ENCODE peak calls at places on chromosomes 16 and 17, in seven cellular contexts. P, Y, H, G, F, I and T are unnamed samples.

GRCh38 chr17:67629963-67630320 is 87.8 kb upstream of the NOL11 start:
- DNase-seq in I (peak), F (no peak), G (no peak), H (peak), Y (no peak), P (no peak), T (no peak)

GRCh38 chr16:80788016-80788415 is 16.4 kb downstream of the CDYL2 start:
- DNase-seq in Y (no peak), H (no peak), I (peak), G (no peak), P (no peak), F (no peak), T (no peak)

GRCh38 chr17:21041753-21042433 is 918 bp downstream of the USP22 start:
- DNase-seq in F (peak), P (peak), H (peak), G (peak), I (no peak), Y (peak), T (peak)

GRCh38 chr16:78407191-78407590 is 307.7 kb downstream of the WWOX start:
- DNase-seq in I (no peak), G (no peak), F (no peak), P (no peak), Y (no peak), H (no peak), T (no peak)

GRCh38 chr17:38416840-38417209 is 11.4 kb upstream of the ARHGAP23 start:
- DNase-seq in Y (no peak), F (no peak), H (no peak), G (no peak), I (no peak), P (no peak), T (no peak)

GRCh38 chr17:80010283-80010858 is 25.3 kb downstream of the TBC1D16 start:
- DNase-seq in P (no peak), G (no peak), I (no peak), H (no peak), F (no peak), Y (no peak), T (no peak)

GRCh38 chr17:61209099-61209439 is 190.6 kb upstream of the TBX2 start:
- DNase-seq in F (no peak), I (no peak), P (no peak), H (no peak), G (no peak), Y (no peak), T (no peak)

GRCh38 chr16:3665508-3665907 is 11.0 kb downstream of the DNASE1 start:
- DNase-seq in Y (no peak), G (no peak), I (no peak), F (no peak), H (no peak), P (no peak), T (no peak)

GRCh38 chr16:28596840-28597691 is at the start of gene SULT1A2:
- DNase-seq in G (no peak), H (peak), I (no peak), P (no peak), F (peak), Y (peak), T (no peak)

GRCh38 chr17:74729368-74729767 is 7.7 kb upstream of the RAB37 start:
- DNase-seq in P (no peak), G (no peak), Y (no peak), I (no peak), F (no peak), H (no peak), T (no peak)

DNA sequence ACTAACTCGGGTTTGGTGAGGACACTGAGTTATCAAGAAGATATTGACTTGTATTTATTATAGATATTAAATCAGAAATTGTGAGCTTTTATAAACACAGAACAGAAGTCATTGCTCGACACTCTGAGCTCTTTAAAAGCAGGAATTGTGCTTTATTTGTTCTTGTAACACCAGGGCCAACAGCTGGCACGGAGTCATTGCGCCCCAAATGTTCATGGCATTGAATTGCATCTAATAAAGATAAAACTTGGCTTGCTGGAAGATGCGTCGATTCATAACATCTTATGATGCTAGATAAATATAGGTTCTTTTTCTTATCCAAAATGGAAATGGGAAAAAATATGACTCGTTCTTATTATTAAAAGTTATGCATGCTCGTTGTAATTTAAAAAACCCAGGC is 11.8 kb upstream of the MLYCD start:
- DNase-seq in I (no peak), G (peak), H (peak), P (no peak), Y (no peak), F (no peak), T (no peak)
- TF ChIP-seq CTCF in I (peak), G (peak), H (peak), P (no peak), Y (peak), F (no peak), T (peak)

DNA sequence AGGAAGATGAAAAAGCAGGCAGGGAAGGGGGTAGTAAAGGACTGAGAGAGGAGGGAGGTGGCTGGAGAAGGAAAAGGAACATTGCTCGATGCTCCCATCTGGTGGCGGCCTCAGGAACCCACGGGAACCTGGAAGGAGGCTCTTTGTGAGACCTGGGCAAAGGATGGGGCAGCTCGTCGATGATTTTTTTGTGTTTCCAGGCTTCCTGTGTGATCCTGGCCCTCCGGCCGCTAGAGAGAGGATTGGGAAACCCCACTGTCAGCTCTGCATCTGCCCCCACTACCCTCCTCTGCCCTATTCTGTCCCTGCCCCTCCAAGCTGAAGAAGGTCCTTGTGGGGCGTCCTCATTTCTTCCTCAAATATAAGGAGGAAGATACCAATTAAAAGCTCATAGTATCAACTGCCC is 6.6 kb downstream of the WFIKKN2 start:
- DNase-seq in F (peak), P (no peak), I (no peak), G (peak), Y (peak), H (peak), T (peak)
- TF ChIP-seq CTCF in F (peak), P (peak), I (peak), G (peak), Y (peak), H (peak), T (peak)

DNA sequence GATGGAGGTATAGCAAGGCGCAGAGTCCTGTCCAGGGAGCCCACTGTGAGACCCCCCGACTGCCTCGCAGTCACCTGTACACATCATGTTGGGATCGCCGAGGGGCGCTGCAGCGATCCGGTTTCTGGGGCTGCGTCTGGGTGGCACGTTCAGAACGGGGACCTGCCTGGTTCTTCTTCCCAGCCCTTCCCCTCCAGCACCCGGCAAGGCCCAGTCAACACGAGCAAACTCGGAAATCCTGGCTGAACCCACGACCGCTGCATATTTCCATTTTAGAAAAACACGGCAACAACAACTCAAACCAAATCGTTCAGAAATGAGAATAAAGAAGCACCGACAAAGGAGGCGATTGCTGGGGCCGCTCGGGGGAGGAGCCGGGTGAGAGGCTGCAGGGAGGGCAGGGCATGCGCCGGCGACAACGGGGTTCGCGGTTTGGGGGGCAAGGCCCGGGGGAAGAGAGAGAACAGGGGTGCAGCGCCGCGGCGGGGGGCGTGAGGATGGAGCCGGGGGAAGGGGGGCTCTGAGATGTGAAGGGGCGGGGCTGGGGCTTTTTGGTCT is 597 bp downstream of the HSDL1 start:
- DNase-seq in Y (peak), P (no peak), F (peak), I (no peak), G (peak), H (peak), T (peak)
- TF ChIP-seq CTCF in Y (peak), P (no peak), F (no peak), I (peak), G (no peak), H (peak), T (peak)

DNA sequence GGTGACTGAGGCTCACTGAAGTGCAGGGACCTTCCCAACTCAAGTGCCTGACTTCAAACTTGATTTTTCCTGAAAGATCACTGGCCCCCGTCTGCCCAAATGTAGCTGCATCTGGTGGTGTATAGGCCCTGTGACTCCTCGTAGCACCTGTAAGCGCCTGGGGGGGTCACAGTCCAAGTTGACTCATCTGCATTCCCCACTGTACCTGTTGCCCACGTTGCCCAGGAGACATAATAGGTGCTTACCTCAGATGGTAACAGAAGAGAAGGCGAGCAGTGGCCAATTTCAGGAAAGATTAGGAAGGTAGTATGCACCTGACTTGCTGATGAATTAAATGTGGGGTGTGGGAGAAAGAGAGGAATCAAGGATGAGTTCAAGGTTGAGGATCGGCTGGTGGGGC is 44.1 kb upstream of the EMP2 start:
- DNase-seq in G (no peak), I (no peak), F (no peak), H (no peak), P (no peak), Y (no peak), T (no peak)
- TF ChIP-seq CTCF in G (no peak), I (no peak), F (no peak), H (no peak), P (no peak), Y (no peak), T (no peak)

GRCh38 chr17:50495918-50496317 is 12.3 kb upstream of the MYCBPAP start:
- DNase-seq in G (no peak), I (no peak), F (no peak), P (no peak), Y (peak), H (no peak), T (no peak)
- TF ChIP-seq CTCF in G (no peak), I (no peak), F (no peak), P (no peak), Y (no peak), H (no peak), T (no peak)

GRCh38 chr17:58513391-58513912 is 986 bp downstream of the MTMR4 start:
- DNase-seq in G (no peak), F (no peak), H (no peak), I (no peak), Y (no peak), P (no peak), T (no peak)
- TF ChIP-seq CTCF in G (peak), F (no peak), H (no peak), I (no peak), Y (peak), P (no peak), T (no peak)

DNA sequence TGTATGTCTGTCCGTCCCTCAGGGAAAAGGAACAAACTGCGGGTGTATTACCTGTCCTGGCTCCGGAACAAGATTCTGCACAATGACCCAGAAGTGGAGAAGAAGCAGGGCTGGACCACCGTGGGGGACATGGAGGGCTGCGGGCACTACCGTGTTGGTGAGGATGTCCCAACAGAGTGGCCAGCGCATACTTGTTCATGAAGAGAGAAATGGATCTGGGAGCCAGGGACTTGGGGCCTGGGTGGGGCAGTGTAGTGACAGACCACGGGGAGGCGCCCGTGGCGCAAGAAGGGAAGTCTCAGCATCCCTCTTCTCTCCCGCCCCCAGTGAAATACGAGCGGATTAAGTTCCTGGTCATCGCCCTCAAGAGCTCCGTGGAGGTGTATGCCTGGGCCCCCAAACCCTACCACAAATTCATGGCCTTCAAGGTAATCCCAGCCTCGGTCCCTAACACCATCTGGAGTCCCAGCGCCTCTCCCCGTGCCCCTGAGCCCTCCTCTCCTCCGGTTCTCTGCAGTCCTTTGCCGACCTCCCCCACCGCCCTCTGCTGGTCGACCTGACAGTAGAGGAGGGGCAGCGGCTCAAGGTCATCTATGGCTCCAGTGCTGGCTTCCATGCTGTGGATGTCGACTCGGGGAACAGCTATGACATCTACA is 3.5 kb upstream of the C17orf107 start:
- DNase-seq in I (no peak), F (peak), H (no peak), P (no peak), G (no peak), Y (peak), T (no peak)
- TF ChIP-seq CTCF in I (no peak), F (no peak), H (no peak), P (no peak), G (peak), Y (peak), T (peak)

GRCh38 chr17:52297230-52298010 is 138.9 kb upstream of the CA10 start:
- DNase-seq in F (no peak), H (peak), Y (no peak), I (no peak), G (peak), P (no peak), T (no peak)
- TF ChIP-seq CTCF in F (no peak), H (peak), Y (peak), I (no peak), G (peak), P (no peak), T (peak)

GRCh38 chr16:74695450-74696422 is 4.9 kb downstream of the MLKL start:
- DNase-seq in G (peak), H (peak), F (peak), Y (peak), P (peak), I (peak), T (peak)

GRCh38 chr16:74698220-74698619 is 2.4 kb downstream of the MLKL start:
- DNase-seq in G (no peak), I (no peak), H (peak), P (no peak), F (no peak), Y (no peak), T (no peak)

GRCh38 chr16:74699666-74700065 is 996 bp downstream of the MLKL start:
- DNase-seq in G (no peak), F (no peak), H (no peak), Y (no peak), P (no peak), I (no peak), T (no peak)

GRCh38 chr16:74700206-74701040 is at the start of gene MLKL:
- DNase-seq in H (peak), F (peak), I (no peak), Y (peak), P (no peak), G (peak), T (no peak)
- TF ChIP-seq CTCF in H (no peak), F (no peak), I (peak), Y (peak), P (no peak), G (peak), T (no peak)